ENCODE peak calls at places on chromosome 4, in nine cellular contexts. Y, C, Z, V, O, H, P, U and A are unnamed samples.

GRCh38 chr4:142728209-142728608 is 117.9 kb downstream of the INPP4B start:
- DNase-seq in Y (no peak), C (no peak), Z (no peak), V (no peak), O (no peak), H (no peak), P (no peak), U (no peak), A (no peak)

GRCh38 chr4:106496066-106496465 is 127.5 kb upstream of the GIMD1 start:
- DNase-seq in Y (no peak), C (no peak), Z (no peak), V (peak), O (no peak), H (no peak), P (no peak), U (no peak), A (no peak)

GRCh38 chr4:110104661-110105060 is 93.8 kb downstream of the ELOVL6 start:
- DNase-seq in Y (no peak), C (no peak), Z (no peak), V (no peak), O (no peak), H (no peak), P (no peak), U (no peak), A (no peak)

GRCh38 chr4:57098945-57099344 is 11.2 kb downstream of the IGFBP7 start:
- DNase-seq in Y (no peak), C (no peak), Z (no peak), V (peak), O (no peak), H (no peak), P (no peak), U (no peak), A (no peak)

GRCh38 chr4:108849611-108850406 is 87.0 kb upstream of the ETNPPL start:
- DNase-seq in Y (no peak), C (no peak), Z (no peak), V (peak), O (no peak), H (no peak), P (no peak), U (no peak), A (no peak)

GRCh38 chr4:181043486-181043885 is 1199.7 kb upstream of the TENM3 start:
- DNase-seq in Y (no peak), C (no peak), Z (no peak), V (no peak), O (no peak), H (no peak), P (no peak), U (no peak), A (no peak)

GRCh38 chr4:114399085-114399484 is 199.5 kb upstream of the UGT8 start:
- DNase-seq in Y (no peak), C (no peak), Z (no peak), V (no peak), O (no peak), H (no peak), P (no peak), U (peak), A (no peak)

GRCh38 chr4:137861682-137862081 is 329.4 kb upstream of the PCDH18 start:
- DNase-seq in Y (no peak), C (peak), Z (no peak), V (peak), O (no peak), H (no peak), P (no peak), U (no peak), A (no peak)

GRCh38 chr4:140856692-140857091 is 100.5 kb upstream of the TBC1D9 start:
- DNase-seq in Y (peak), C (no peak), Z (peak), V (peak), O (no peak), H (no peak), P (no peak), U (no peak), A (no peak)

GRCh38 chr4:8225290-8225625 is 26.2 kb downstream of the SH3TC1 start:
- DNase-seq in Y (no peak), C (no peak), Z (no peak), V (no peak), O (no peak), H (no peak), P (no peak), U (no peak), A (no peak)

GRCh38 chr4:112296949-112297483 is at the start of gene ALPK1:
- DNase-seq in Y (no peak), C (peak), Z (no peak), V (peak), O (no peak), H (no peak), P (peak), U (no peak), A (no peak)

GRCh38 chr4:45120163-45120562 is 393.8 kb upstream of the GNPDA2 start:
- DNase-seq in Y (peak), C (no peak), Z (no peak), V (no peak), O (no peak), H (no peak), P (no peak), U (no peak), A (peak)

GRCh38 chr4:5887361-5888221 is 5.3 kb downstream of the CRMP1 start:
- DNase-seq in Y (no peak), C (no peak), Z (no peak), V (no peak), O (no peak), H (no peak), P (no peak), U (peak), A (no peak)

GRCh38 chr4:1362521-1362920 is 15.5 kb downstream of the UVSSA start:
- DNase-seq in Y (no peak), C (no peak), Z (no peak), V (no peak), O (no peak), H (no peak), P (no peak), U (no peak), A (no peak)

GRCh38 chr4:24042094-24042493 is 152.2 kb upstream of the PPARGC1A start:
- DNase-seq in Y (no peak), C (no peak), Z (no peak), V (peak), O (no peak), H (no peak), P (no peak), U (no peak), A (no peak)

GRCh38 chr4:42302348-42302747 is 94.9 kb upstream of the SHISA3 start:
- DNase-seq in Y (no peak), C (peak), Z (no peak), V (peak), O (no peak), H (no peak), P (peak), U (peak), A (no peak)

GRCh38 chr4:87382931-87383330 is 8.1 kb downstream of the HSD17B11 start:
- DNase-seq in Y (no peak), C (no peak), Z (no peak), V (no peak), O (no peak), H (no peak), P (no peak), U (no peak), A (no peak)

GRCh38 chr4:184464759-184465454 is 9.4 kb downstream of the IRF2 start:
- DNase-seq in Y (no peak), C (no peak), Z (no peak), V (no peak), O (no peak), H (no peak), P (no peak), U (no peak), A (no peak)

GRCh38 chr4:76301068-76301774 is 5.3 kb upstream of the STBD1 start:
- DNase-seq in Y (no peak), C (no peak), Z (no peak), V (peak), O (no peak), H (no peak), P (peak), U (no peak), A (peak)

GRCh38 chr4:68344049-68344448 is 5.8 kb downstream of the YTHDC1 start:
- DNase-seq in Y (no peak), C (no peak), Z (no peak), V (no peak), O (no peak), H (no peak), P (no peak), U (no peak), A (no peak)

GRCh38 chr4:99028187-99028586 is 32.7 kb downstream of the METAP1 start:
- DNase-seq in Y (no peak), C (no peak), Z (no peak), V (no peak), O (no peak), H (no peak), P (no peak), U (no peak), A (no peak)

GRCh38 chr4:75916091-75916661 is 13.9 kb upstream of the PPEF2 start:
- DNase-seq in Y (no peak), C (peak), Z (no peak), V (peak), O (peak), H (no peak), P (peak), U (peak), A (peak)

GRCh38 chr4:174996079-174996478 is 77.9 kb downstream of the ADAM29 start:
- DNase-seq in Y (no peak), C (no peak), Z (no peak), V (no peak), O (no peak), H (no peak), P (no peak), U (no peak), A (no peak)

GRCh38 chr4:166435449-166435848 is 562.4 kb downstream of the TLL1 start:
- DNase-seq in Y (no peak), C (peak), Z (peak), V (peak), O (no peak), H (no peak), P (no peak), U (no peak), A (no peak)

GRCh38 chr4:144611850-144612249 is 34.1 kb upstream of the HHIP start:
- DNase-seq in Y (no peak), C (peak), Z (no peak), V (no peak), O (peak), H (no peak), P (peak), U (peak), A (peak)

GRCh38 chr4:16118090-16118489 is 34.3 kb upstream of the PROM1 start:
- DNase-seq in Y (no peak), C (no peak), Z (no peak), V (no peak), O (no peak), H (no peak), P (no peak), U (no peak), A (no peak)

GRCh38 chr4:41718907-41719306 is 29.6 kb downstream of the PHOX2B start:
- DNase-seq in Y (no peak), C (no peak), Z (peak), V (peak), O (no peak), H (no peak), P (no peak), U (no peak), A (no peak)

GRCh38 chr4:87179751-87180150 is 40.7 kb downstream of the KLHL8 start:
- DNase-seq in Y (no peak), C (no peak), Z (no peak), V (peak), O (no peak), H (no peak), P (no peak), U (no peak), A (no peak)

GRCh38 chr4:5808081-5808741 is 84.7 kb downstream of the CRMP1 start:
- DNase-seq in Y (peak), C (peak), Z (no peak), V (no peak), O (no peak), H (no peak), P (no peak), U (no peak), A (no peak)

GRCh38 chr4:11765849-11766453 is 337.3 kb upstream of the HS3ST1 start:
- DNase-seq in Y (no peak), C (peak), Z (no peak), V (peak), O (peak), H (no peak), P (peak), U (peak), A (peak)

GRCh38 chr4:117447925-117448324 is 362.5 kb upstream of the TRAM1L1 start:
- DNase-seq in Y (no peak), C (no peak), Z (no peak), V (no peak), O (no peak), H (no peak), P (no peak), U (no peak), A (no peak)

GRCh38 chr4:115770046-115770543 is 656.7 kb upstream of the NDST4 start:
- DNase-seq in Y (no peak), C (no peak), Z (no peak), V (no peak), O (no peak), H (no peak), P (no peak), U (no peak), A (no peak)

GRCh38 chr4:314296-314903 is 9.1 kb upstream of the ZNF732 start:
- DNase-seq in Y (no peak), C (no peak), Z (no peak), V (no peak), O (no peak), H (no peak), P (no peak), U (no peak), A (no peak)

GRCh38 chr4:53571936-53572580 is 19.2 kb downstream of the LNX1 start:
- DNase-seq in Y (no peak), C (no peak), Z (no peak), V (no peak), O (no peak), H (no peak), P (no peak), U (no peak), A (no peak)

GRCh38 chr4:5942947-5943346 is 50.1 kb upstream of the CRMP1 start:
- DNase-seq in Y (no peak), C (no peak), Z (no peak), V (no peak), O (no peak), H (no peak), P (no peak), U (no peak), A (no peak)

GRCh38 chr4:153257151-153257620 is 52.9 kb downstream of the TRIM2 start:
- DNase-seq in Y (peak), C (peak), Z (no peak), V (peak), O (no peak), H (no peak), P (no peak), U (peak), A (no peak)

GRCh38 chr4:123415977-123416376 is 19.4 kb downstream of the SPRY1 start:
- DNase-seq in Y (no peak), C (peak), Z (no peak), V (peak), O (no peak), H (no peak), P (peak), U (no peak), A (no peak)

DNA sequence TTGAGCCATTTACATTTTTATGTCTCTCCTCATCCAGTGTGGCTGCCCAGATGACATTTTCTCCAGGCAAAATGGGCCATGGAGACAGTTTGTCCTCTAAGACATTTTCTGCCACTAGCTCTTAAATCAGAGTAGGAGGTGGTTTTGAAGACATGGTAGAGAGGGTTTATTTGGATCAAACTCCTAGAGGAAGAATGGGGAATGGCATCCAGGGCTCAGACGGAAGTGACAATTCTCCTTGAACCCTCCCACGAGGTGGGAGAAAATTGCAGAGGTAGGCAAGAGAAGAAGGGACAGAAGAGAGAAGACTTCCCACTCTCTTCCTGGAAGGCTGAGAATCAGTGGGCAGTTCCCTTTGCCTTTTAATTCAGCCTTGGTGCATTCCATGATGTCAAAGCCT is 194.0 kb downstream of the SMIM20 start:
- DNase-seq in Y (no peak), C (no peak), Z (no peak), V (no peak), O (no peak), H (no peak), P (no peak), U (no peak), A (no peak)
- TF ChIP-seq CTCF in Y (no peak), C (no peak), Z (no peak), V (peak), O (no peak), H (no peak), P (no peak), U (no peak), A (no peak)

GRCh38 chr4:139606600-139607301 is 50.7 kb upstream of the SETD7 start:
- DNase-seq in Y (no peak), C (no peak), Z (no peak), V (peak), O (no peak), H (no peak), P (peak), U (no peak), A (no peak)
- TF ChIP-seq CTCF in Y (no peak), C (no peak), Z (peak), V (peak), O (no peak), H (no peak), P (no peak), U (no peak), A (no peak)

GRCh38 chr4:155529197-155529596 is 137.5 kb upstream of the GUCY1A1 start:
- DNase-seq in Y (no peak), C (peak), Z (no peak), V (no peak), O (no peak), H (no peak), P (no peak), U (no peak), A (peak)
- TF ChIP-seq CTCF in Y (peak), C (peak), Z (no peak), V (no peak), O (peak), H (no peak), P (no peak), U (peak), A (peak)

DNA sequence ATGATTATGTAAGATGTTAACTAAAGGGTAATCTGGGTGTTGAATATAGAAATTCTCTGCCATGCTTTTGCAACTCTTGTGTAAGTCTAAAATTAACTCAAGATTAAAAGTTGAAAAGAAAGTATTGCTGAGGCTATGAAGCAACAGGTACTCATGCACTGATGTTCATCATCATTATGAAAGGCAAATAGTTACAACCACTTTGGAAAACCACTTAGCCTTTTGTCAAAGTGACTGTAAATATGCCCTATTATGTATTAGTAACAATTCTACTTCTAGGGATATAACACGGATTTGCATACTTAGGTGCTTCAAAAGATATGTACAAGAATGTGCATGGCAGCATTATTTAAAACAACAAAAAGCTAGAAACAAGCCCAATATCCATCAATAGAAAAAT is 227.8 kb upstream of the CXXC4 start:
- DNase-seq in Y (no peak), C (no peak), Z (no peak), V (no peak), O (no peak), H (no peak), P (no peak), U (no peak), A (no peak)
- TF ChIP-seq CTCF in Y (no peak), C (no peak), Z (no peak), V (no peak), O (no peak), H (no peak), P (no peak), U (no peak), A (no peak)

DNA sequence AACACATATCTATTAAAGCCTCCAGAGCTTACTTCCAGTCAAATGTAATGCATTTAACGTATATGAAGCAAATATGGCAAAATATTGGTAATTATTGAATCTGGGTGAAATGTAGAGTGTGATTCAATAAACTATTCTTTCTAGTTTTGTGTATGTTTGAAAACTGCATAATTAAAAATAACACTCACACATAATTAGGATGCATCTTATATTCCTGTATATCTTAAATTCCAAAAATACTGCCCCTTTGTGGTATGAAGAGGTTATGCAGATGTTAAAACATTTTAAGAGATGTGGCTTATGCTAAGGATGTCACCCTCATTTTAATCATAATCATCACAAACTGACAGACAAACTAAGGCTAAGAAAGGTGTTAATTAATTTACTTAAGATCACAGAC is 182.9 kb downstream of the COX18 start:
- DNase-seq in Y (no peak), C (peak), Z (no peak), V (no peak), O (no peak), H (no peak), P (peak), U (no peak), A (no peak)
- TF ChIP-seq CTCF in Y (peak), C (peak), Z (no peak), V (peak), O (no peak), H (no peak), P (no peak), U (peak), A (peak)

GRCh38 chr4:72909461-72909860 is 160.1 kb downstream of the COX18 start:
- DNase-seq in Y (no peak), C (no peak), Z (no peak), V (peak), O (no peak), H (no peak), P (peak), U (no peak), A (no peak)
- TF ChIP-seq CTCF in Y (peak), C (no peak), Z (peak), V (peak), O (no peak), H (no peak), P (peak), U (peak), A (no peak)

DNA sequence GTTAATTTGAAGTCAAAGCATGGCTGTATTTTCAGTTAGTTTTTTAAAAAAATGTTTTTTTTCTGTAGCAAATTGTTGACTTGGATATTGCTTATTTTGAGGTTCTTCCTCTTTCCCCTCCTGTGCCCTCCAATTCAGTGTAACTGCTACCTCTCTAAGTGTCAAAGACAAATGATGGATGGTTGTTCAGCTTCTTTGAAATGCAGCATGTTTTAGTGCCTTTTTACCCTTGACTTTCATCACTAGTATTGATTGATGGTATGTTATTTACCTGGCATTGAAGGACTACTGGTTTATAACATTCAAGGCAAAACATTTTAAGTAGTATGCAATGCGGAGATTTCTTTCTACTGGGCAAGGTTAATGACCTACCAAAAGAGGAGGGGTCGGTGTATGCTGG is 281.0 kb upstream of the FAT1 start:
- DNase-seq in Y (no peak), C (no peak), Z (no peak), V (no peak), O (no peak), H (no peak), P (no peak), U (no peak), A (no peak)
- TF ChIP-seq CTCF in Y (no peak), C (no peak), Z (no peak), V (no peak), O (no peak), H (no peak), P (no peak), U (no peak), A (no peak)

DNA sequence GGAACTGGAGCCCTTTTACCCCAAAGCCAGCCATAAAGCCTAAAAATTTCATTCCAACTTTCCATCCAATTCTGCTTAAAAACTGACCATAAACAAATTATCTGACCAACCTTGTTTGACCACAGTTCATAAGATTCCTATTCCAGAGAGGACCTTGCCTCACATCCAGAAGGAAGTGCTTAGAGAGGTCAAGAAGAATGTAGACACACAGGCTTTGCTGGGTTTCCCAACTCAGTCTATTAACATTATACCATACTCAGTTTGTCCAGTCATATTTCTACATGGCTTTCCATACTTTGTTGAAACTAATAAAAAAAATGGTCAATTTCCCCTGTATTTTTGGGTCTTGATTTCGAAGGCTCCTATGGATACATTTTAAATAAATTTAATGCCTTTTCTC is 1522.5 kb downstream of the ARAP2 start:
- DNase-seq in Y (no peak), C (no peak), Z (no peak), V (no peak), O (no peak), H (no peak), P (no peak), U (no peak), A (no peak)
- TF ChIP-seq CTCF in Y (no peak), C (no peak), Z (no peak), V (no peak), O (no peak), H (no peak), P (no peak), U (no peak), A (no peak)

GRCh38 chr4:14916554-14917304 is 85.6 kb upstream of the CPEB2 start:
- DNase-seq in Y (peak), C (no peak), Z (peak), V (peak), O (no peak), H (no peak), P (no peak), U (no peak), A (no peak)
- TF ChIP-seq CTCF in Y (no peak), C (no peak), Z (no peak), V (no peak), O (no peak), H (no peak), P (no peak), U (no peak), A (no peak)

GRCh38 chr4:139522457-139522856 is 33.6 kb downstream of the SETD7 start:
- DNase-seq in Y (peak), C (no peak), Z (no peak), V (no peak), O (no peak), H (no peak), P (no peak), U (no peak), A (no peak)
- TF ChIP-seq CTCF in Y (no peak), C (no peak), Z (no peak), V (no peak), O (no peak), H (no peak), P (peak), U (no peak), A (no peak)